ENCODE peak calls at places on chromosomes 11 and 22, in six cellular contexts. H, Y, D, M, G and L are unnamed samples.

GRCh38 chr11:15127341-15127740 is 12.6 kb downstream of the INSC start:
- DNase-seq in G (no peak), H (no peak), D (no peak), Y (no peak), M (no peak), L (no peak)

GRCh38 chr22:32619614-32620426 is 145.2 kb downstream of the FBXO7 start:
- DNase-seq in Y (peak; percentile 38), G (no peak), D (peak; percentile 60), H (no peak), M (peak; percentile 64), L (no peak)

GRCh38 chr22:30208631-30209603 is 37.6 kb downstream of the LIF start:
- DNase-seq in M (peak; percentile 74), Y (no peak), D (peak; percentile 64), H (peak; percentile 74), G (peak; percentile 57), L (peak; percentile 93)

GRCh38 chr22:41425704-41426365 is 20.8 kb downstream of the TOB2 start:
- DNase-seq in G (no peak), M (no peak), H (no peak), D (no peak), Y (no peak), L (no peak)

GRCh38 chr11:2380807-2381350 is 3.8 kb downstream of the CD81 start:
- DNase-seq in G (peak; percentile 86), M (peak; percentile 80), D (peak; percentile 87), H (peak; percentile 75), Y (peak; percentile 80), L (peak; percentile 95)

GRCh38 chr22:42743501-42743991 is 22.9 kb upstream of the A4GALT start:
- DNase-seq in M (peak; percentile 91), G (no peak), D (peak; percentile 44), H (peak; percentile 93), Y (peak; percentile 64), L (peak; percentile 92)

GRCh38 chr11:117638913-117639543 is 158.0 kb downstream of the DSCAML1 start:
- DNase-seq in M (no peak), G (no peak), Y (no peak), D (no peak), H (no peak), L (no peak)

GRCh38 chr22:22897947-22898346 is 10.3 kb downstream of the IGLL5 start:
- DNase-seq in H (no peak), M (no peak), D (no peak), Y (no peak), G (no peak), L (no peak)

GRCh38 chr11:128653828-128654231 is 40.0 kb upstream of the FLI1 start:
- DNase-seq in M (peak; percentile 46), H (peak; percentile 42), Y (peak; percentile 43), D (peak; percentile 85), G (peak; percentile 61), L (no peak)

GRCh38 chr11:103541186-103541795 is 432.1 kb downstream of the DYNC2H1 start:
- DNase-seq in Y (no peak), D (no peak), H (no peak), G (no peak), M (no peak), L (no peak)

GRCh38 chr11:120759046-120759445 is 247.5 kb downstream of the GRIK4 start:
- DNase-seq in H (no peak), G (no peak), Y (no peak), M (no peak), D (no peak), L (no peak)

GRCh38 chr22:38353142-38353629 is 36.0 kb upstream of the CSNK1E start:
- DNase-seq in G (peak; percentile 73), H (peak; percentile 47), D (peak; percentile 68), Y (peak; percentile 66), M (peak; percentile 72), L (peak; percentile 89)

GRCh38 chr11:10002221-10002620 is 291.8 kb downstream of the SBF2 start:
- DNase-seq in Y (no peak), M (no peak), H (no peak), D (no peak), G (no peak), L (no peak)

GRCh38 chr11:86456075-86456939 is 81.6 kb downstream of the CCDC81 start:
- DNase-seq in Y (peak; percentile 83), G (peak; percentile 74), M (peak; percentile 82), D (peak; percentile 85), H (peak; percentile 90), L (peak; percentile 87)

GRCh38 chr11:66268953-66269906 is 791 bp downstream of the RAB1B start:
- DNase-seq in Y (no peak), G (no peak), H (no peak), D (peak; percentile 36), M (no peak), L (peak; percentile 83)

GRCh38 chr22:49042066-49042465 is 785.6 kb downstream of the BRD1 start:
- DNase-seq in H (no peak), Y (no peak), M (no peak), G (no peak), D (no peak), L (no peak)
- H3K9me3 ChIP-seq in H (no peaks in the 10 kb centered on the region), Y (no peaks in the 10 kb centered on the region), M (no peaks in the 10 kb centered on the region), G (no peaks in the 10 kb centered on the region), D (no peaks in the 10 kb centered on the region), L (no peaks in the 10 kb centered on the region)

DNA sequence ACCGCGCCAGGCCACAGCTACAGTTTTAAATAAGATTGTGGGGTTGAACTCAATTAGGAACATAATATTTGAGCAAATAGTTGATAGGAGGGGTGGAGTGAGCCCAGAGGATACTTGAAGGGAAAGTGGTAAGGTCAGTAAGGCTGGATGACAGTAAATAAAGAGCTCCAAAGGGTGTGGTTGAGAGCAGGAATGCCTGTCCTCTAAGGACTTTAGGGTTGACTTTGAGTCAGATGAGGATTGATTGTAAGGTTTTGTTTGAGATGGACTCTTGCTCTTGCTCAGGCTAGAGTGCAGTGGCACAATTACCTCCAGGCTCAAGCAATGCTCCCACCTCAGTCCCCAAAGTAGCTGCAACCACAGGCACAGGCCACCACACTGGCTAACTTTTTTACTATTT is 2.4 kb downstream of the FOXR1 start:
- DNase-seq in G (no peak), H (no peak), D (no peak), Y (peak; percentile 45), M (no peak), L (no peak)
- H3K4me3 ChIP-seq in G (no peak overlapping the region), H (no peak overlapping the region), D (no peak overlapping the region), Y (no peak overlapping the region), M (no peak overlapping the region), L (no peak overlapping the region)

DNA sequence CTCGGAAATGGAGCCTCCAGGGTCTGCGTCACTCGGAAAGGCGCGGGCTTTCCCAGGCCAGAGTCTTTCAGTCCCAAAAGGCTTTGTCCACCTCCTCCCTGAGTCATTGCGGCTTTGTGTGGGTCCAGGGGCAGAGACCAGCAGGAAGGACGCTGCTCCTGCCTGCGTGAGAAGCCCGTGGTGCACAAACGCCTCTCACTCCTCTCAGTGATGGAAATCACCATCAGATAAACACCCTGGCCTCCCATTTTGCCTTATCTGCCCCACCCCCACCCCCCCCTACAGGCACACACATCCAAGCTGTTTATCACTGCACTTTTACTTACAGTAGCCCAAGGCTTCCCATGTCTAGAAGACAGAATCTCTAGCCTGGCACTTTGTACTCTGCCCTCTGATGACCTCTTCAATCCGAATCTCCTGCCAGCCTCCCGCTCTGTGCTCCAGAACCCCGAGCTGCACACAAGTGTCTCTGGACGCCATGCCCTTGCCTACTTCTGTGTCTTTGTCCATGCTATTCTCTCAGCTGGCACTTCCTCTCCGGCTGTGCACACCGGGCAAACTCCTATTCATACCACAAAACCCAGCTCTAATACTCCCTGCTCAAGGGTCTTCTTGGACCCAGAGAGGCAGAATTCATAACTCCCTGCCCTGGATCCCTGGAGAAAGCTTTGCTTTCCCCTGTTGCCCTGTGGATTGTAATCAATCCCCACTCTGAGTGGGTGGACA is 954.6 kb downstream of the TBC1D22A start:
- DNase-seq in G (no peak), Y (no peak), M (no peak), D (no peak), H (no peak), L (no peak)
- H3K9me3 ChIP-seq in G (no peaks in the 10 kb centered on the region), Y (no peaks in the 10 kb centered on the region), M (no peaks in the 10 kb centered on the region), D (no peaks in the 10 kb centered on the region), H (no peaks in the 10 kb centered on the region), L (no peaks in the 10 kb centered on the region)

GRCh38 chr11:46363031-46363407 is 15.8 kb downstream of the DGKZ start:
- DNase-seq in M (peak; percentile 70), D (peak; percentile 71), Y (peak; percentile 64), G (peak; percentile 75), H (peak; percentile 86), L (peak; percentile 88)

GRCh38 chr11:46361283-46362145 is 14.3 kb downstream of the DGKZ start:
- DNase-seq in G (no peak), H (peak; percentile 87), D (peak; percentile 70), Y (peak; percentile 66), M (peak; percentile 75), L (peak; percentile 90)

GRCh38 chr11:46363455-46363920 is 16.2 kb downstream of the DGKZ start:
- DNase-seq in G (no peak), H (peak; percentile 73), D (no peak), M (peak; percentile 72), Y (no peak), L (peak; percentile 77)

GRCh38 chr11:46360878-46361277 is 13.6 kb downstream of the DGKZ start:
- DNase-seq in Y (no peak), D (no peak), M (no peak), G (no peak), H (no peak), L (no peak)

GRCh38 chr11:46362146-46363030 is 15.1 kb downstream of the DGKZ start:
- DNase-seq in D (no peak), H (no peak), G (no peak), M (peak; percentile 19), Y (no peak), L (peak; percentile 71)
- H3K4me3 ChIP-seq in D (no peak overlapping the region), H (no peak overlapping the region), G (no peak overlapping the region), M (peak overlapping the region; percentile 67), Y (no peak overlapping the region), L (no peak overlapping the region)

GRCh38 chr11:57299150-57299737 is 25.5 kb downstream of the TNKS1BP1 start:
- DNase-seq in Y (no peak), D (no peak), H (no peak), M (no peak), G (no peak), L (no peak)

GRCh38 chr11:57301711-57302423 is 22.9 kb downstream of the TNKS1BP1 start:
- DNase-seq in Y (no peak), D (no peak), G (no peak), M (no peak), H (no peak), L (no peak)

GRCh38 chr11:57302489-57302888 is 22.3 kb downstream of the TNKS1BP1 start:
- DNase-seq in Y (no peak), M (no peak), G (no peak), H (no peak), D (no peak), L (no peak)

GRCh38 chr11:57303280-57303989 is 21.3 kb downstream of the TNKS1BP1 start:
- DNase-seq in G (no peak), M (no peak), D (no peak), H (no peak), Y (no peak), L (no peak)

GRCh38 chr11:57300785-57301184 is 24.0 kb downstream of the TNKS1BP1 start:
- DNase-seq in G (no peak), D (no peak), H (no peak), Y (no peak), M (no peak), L (no peak)
- H3K9me3 ChIP-seq in G (no peaks in the 10 kb centered on the region), D (no peaks in the 10 kb centered on the region), H (peaks cover 41% of the 10 kb centered on the region), Y (no peaks in the 10 kb centered on the region), M (peaks cover 39% of the 10 kb centered on the region), L (no peaks in the 10 kb centered on the region)